ENCODE peak calls at places on chromosomes 11 and 22, in ten cellular contexts. L is left ventricle myocardium inferior, T is GM12865, O is astrocyte of the spinal cord, E is choroid plexus epithelial cell, X is cardiac fibroblast, Z is nephron progenitor cell, U is PC-3, Y is Calu3, A is neural crest cell. D is an unnamed sample.

GRCh38 chr11:68996376-68997123 is 15.8 kb upstream of the MRGPRD start:
- DNase-seq in L (no peak), T (no peak), O (no peak), E (no peak), X (no peak), Z (no peak), U (no peak), Y (no peak), A (no peak), D (no peak)

GRCh38 chr11:106088896-106089295 is 11.4 kb downstream of the AASDHPPT start:
- DNase-seq in L (no peak), T (no peak), O (peak), E (peak), X (peak), Z (no peak), U (peak), Y (no peak), A (no peak), D (no peak)

GRCh38 chr11:69883292-69884255 is 64.4 kb upstream of the FGF3 start:
- DNase-seq in L (no peak), T (no peak), O (no peak), E (no peak), X (no peak), Z (no peak), U (no peak), Y (no peak), A (no peak), D (no peak)

GRCh38 chr22:28942801-28943500 is 59.6 kb downstream of the ZNRF3 start:
- DNase-seq in L (no peak), T (no peak), O (no peak), E (no peak), X (no peak), Z (peak), U (no peak), Y (no peak), A (peak), D (no peak)

GRCh38 chr11:99452076-99452475 is 431.3 kb downstream of the CNTN5 start:
- DNase-seq in L (no peak), T (no peak), O (no peak), E (no peak), X (no peak), Z (no peak), U (no peak), Y (no peak), A (no peak), D (no peak)

GRCh38 chr11:62832346-62833234 is at the start of gene TEX54:
- DNase-seq in L (no peak), T (no peak), O (no peak), E (no peak), X (no peak), Z (no peak), U (no peak), Y (no peak), A (no peak), D (no peak)

GRCh38 chr11:60783911-60784310 is 1.2 kb upstream of the MS4A10 start:
- DNase-seq in L (no peak), T (no peak), O (no peak), E (no peak), X (no peak), Z (no peak), U (no peak), Y (no peak), A (no peak), D (no peak)

GRCh38 chr11:13216019-13217006 is 61.3 kb upstream of the BMAL1 start:
- DNase-seq in L (no peak), T (no peak), O (peak), E (peak), X (peak), Z (no peak), U (peak), Y (peak), A (no peak), D (peak)

GRCh38 chr22:19291218-19291579 is 320 bp downstream of the CLTCL1 start:
- DNase-seq in L (peak), T (peak), O (peak), E (no peak), X (peak), Z (peak), U (no peak), Y (peak), A (peak), D (no peak)

GRCh38 chr11:13091373-13091772 is 82.3 kb downstream of the RASSF10 start:
- DNase-seq in L (no peak), T (no peak), O (peak), E (peak), X (no peak), Z (no peak), U (peak), Y (no peak), A (no peak), D (no peak)

GRCh38 chr11:12110714-12111481 is 508 bp downstream of the MICAL2 start:
- DNase-seq in L (peak), T (no peak), O (peak), E (peak), X (peak), Z (peak), U (peak), Y (peak), A (no peak), D (peak)

GRCh38 chr11:88411265-88411664 is 73.7 kb upstream of the CTSC start:
- DNase-seq in L (no peak), T (no peak), O (peak), E (peak), X (no peak), Z (no peak), U (peak), Y (no peak), A (no peak), D (peak)

GRCh38 chr11:72578541-72578940 is 95.7 kb downstream of the PDE2A start:
- DNase-seq in L (no peak), T (no peak), O (no peak), E (no peak), X (no peak), Z (no peak), U (no peak), Y (no peak), A (no peak), D (no peak)

GRCh38 chr11:69745201-69745600 is 29.9 kb downstream of the FGF4 start:
- DNase-seq in L (no peak), T (no peak), O (no peak), E (no peak), X (no peak), Z (no peak), U (no peak), Y (no peak), A (no peak), D (no peak)

GRCh38 chr11:27201454-27202302 is 161.1 kb downstream of the BBOX1 start:
- DNase-seq in L (peak), T (no peak), O (peak), E (peak), X (peak), Z (peak), U (peak), Y (peak), A (no peak), D (peak)

GRCh38 chr11:105881027-105881426 is 141.0 kb downstream of the MSANTD4 start:
- DNase-seq in L (no peak), T (no peak), O (no peak), E (no peak), X (no peak), Z (no peak), U (no peak), Y (no peak), A (no peak), D (no peak)

GRCh38 chr22:48748113-48748859 is 1079.4 kb downstream of the BRD1 start:
- DNase-seq in L (no peak), T (no peak), O (no peak), E (no peak), X (no peak), Z (no peak), U (no peak), Y (no peak), A (no peak), D (no peak)

GRCh38 chr11:115334932-115335788 is 169.1 kb downstream of the CADM1 start:
- DNase-seq in L (no peak), T (peak), O (peak), E (peak), X (peak), Z (no peak), U (peak), Y (no peak), A (no peak), D (peak)

GRCh38 chr11:112280268-112281126 is 19.8 kb upstream of the PLET1 start:
- DNase-seq in L (peak), T (peak), O (peak), E (peak), X (peak), Z (peak), U (peak), Y (peak), A (peak), D (peak)

GRCh38 chr22:23789638-23790037 is 2.9 kb downstream of the SMARCB1 start:
- DNase-seq in L (no peak), T (no peak), O (no peak), E (no peak), X (no peak), Z (no peak), U (no peak), Y (no peak), A (no peak), D (no peak)

GRCh38 chr11:43790444-43790794 is 90.2 kb upstream of the ALKBH3 start:
- DNase-seq in L (no peak), T (no peak), O (no peak), E (peak), X (no peak), Z (no peak), U (peak), Y (no peak), A (no peak), D (no peak)

GRCh38 chr11:29153078-29153477 is 863.8 kb downstream of the KCNA4 start:
- DNase-seq in L (no peak), T (no peak), O (peak), E (peak), X (no peak), Z (no peak), U (no peak), Y (no peak), A (no peak), D (no peak)

GRCh38 chr11:66745356-66746235 is 16.6 kb upstream of the SPTBN2 start:
- DNase-seq in L (no peak), T (peak), O (no peak), E (no peak), X (no peak), Z (peak), U (peak), Y (peak), A (no peak), D (no peak)

GRCh38 chr11:130629039-130629438 is 180.6 kb downstream of the ADAMTS15 start:
- DNase-seq in L (no peak), T (no peak), O (no peak), E (peak), X (no peak), Z (no peak), U (peak), Y (no peak), A (no peak), D (no peak)

GRCh38 chr22:42644422-42645340 is 4.3 kb upstream of the ATP5MGL start:
- DNase-seq in L (peak), T (no peak), O (peak), E (peak), X (peak), Z (no peak), U (no peak), Y (no peak), A (no peak), D (peak)

GRCh38 chr11:8757047-8757446 is 74.5 kb downstream of the RPL27A start:
- DNase-seq in L (no peak), T (no peak), O (peak), E (no peak), X (no peak), Z (no peak), U (peak), Y (no peak), A (no peak), D (no peak)

GRCh38 chr11:118853693-118854092 is 30.0 kb upstream of the CXCR5 start:
- DNase-seq in L (no peak), T (no peak), O (no peak), E (no peak), X (no peak), Z (no peak), U (no peak), Y (no peak), A (no peak), D (no peak)

GRCh38 chr11:113189909-113190667 is 124.3 kb upstream of the TTC12 start:
- DNase-seq in L (peak), T (no peak), O (peak), E (peak), X (peak), Z (no peak), U (peak), Y (no peak), A (no peak), D (peak)

GRCh38 chr11:118443590-118444218 is 7.4 kb downstream of the KMT2A start:
- DNase-seq in L (no peak), T (peak), O (no peak), E (no peak), X (no peak), Z (no peak), U (no peak), Y (no peak), A (no peak), D (no peak)

GRCh38 chr11:64447717-64448598 is 89.0 kb downstream of the RPS6KA4 start:
- DNase-seq in L (peak), T (peak), O (no peak), E (peak), X (peak), Z (peak), U (peak), Y (no peak), A (no peak), D (peak)

GRCh38 chr11:70496591-70497535 is 98.5 kb downstream of the CTTN start:
- DNase-seq in L (peak), T (no peak), O (no peak), E (no peak), X (no peak), Z (no peak), U (no peak), Y (no peak), A (no peak), D (no peak)

GRCh38 chr11:12455938-12456337 is 78.6 kb downstream of the PARVA start:
- DNase-seq in L (no peak), T (no peak), O (peak), E (peak), X (peak), Z (no peak), U (no peak), Y (no peak), A (no peak), D (no peak)

GRCh38 chr11:10004526-10005113 is 289.4 kb downstream of the SBF2 start:
- DNase-seq in L (no peak), T (no peak), O (no peak), E (no peak), X (no peak), Z (no peak), U (no peak), Y (no peak), A (no peak), D (no peak)

GRCh38 chr22:30044369-30044768 is 35.9 kb upstream of the HORMAD2 start:
- DNase-seq in L (no peak), T (no peak), O (peak), E (peak), X (peak), Z (no peak), U (peak), Y (peak), A (no peak), D (peak)

GRCh38 chr22:39308614-39309363 is 10.6 kb downstream of the RPL3 start:
- DNase-seq in L (no peak), T (no peak), O (peak), E (peak), X (peak), Z (no peak), U (peak), Y (peak), A (no peak), D (peak)

GRCh38 chr11:134958336-134958640 is 546.2 kb upstream of the B3GAT1 start:
- DNase-seq in L (no peak), T (no peak), O (no peak), E (no peak), X (no peak), Z (no peak), U (no peak), Y (no peak), A (no peak), D (no peak)
- TF ChIP-seq CTCF in L (no peak), T (no peak), O (no peak), E (no peak), X (no peak), Z (no peak), U (no peak), Y (no peak), A (no peak), D (no peak)

DNA sequence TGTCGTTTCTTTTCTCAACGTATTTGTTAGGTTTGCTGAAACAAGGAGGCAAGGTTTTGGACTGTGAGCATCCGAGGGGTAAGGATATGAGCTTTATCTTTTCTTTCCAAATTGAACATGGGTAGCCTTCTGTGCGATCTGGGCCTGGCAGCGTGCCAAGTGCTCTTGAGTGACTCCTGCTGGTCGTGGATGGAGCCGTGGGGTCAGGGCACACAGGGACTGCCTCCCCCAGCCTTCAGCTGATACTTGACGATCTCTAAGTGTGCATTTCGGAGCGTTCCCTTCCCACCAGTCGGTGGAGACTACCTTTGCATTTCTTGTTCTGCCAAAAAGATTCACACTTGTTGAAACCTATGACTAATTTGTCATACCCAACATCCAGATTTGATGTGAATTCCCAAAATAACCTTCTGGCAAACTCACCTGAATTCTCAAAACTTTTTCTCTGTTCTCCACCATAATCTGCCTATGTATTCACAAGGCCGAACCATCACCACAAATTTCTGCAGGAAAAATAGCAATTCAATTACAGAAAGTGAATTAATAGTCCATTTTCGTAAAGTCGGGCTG is 40.2 kb upstream of the CLMP start:
- DNase-seq in L (peak), T (peak), O (no peak), E (peak), X (peak), Z (peak), U (peak), Y (peak), A (peak), D (peak)
- TF ChIP-seq CTCF in L (peak), T (peak), O (peak), E (peak), X (peak), Z (peak), U (peak), Y (peak), A (peak), D (peak)

GRCh38 chr22:49769691-49770315 is 57.9 kb downstream of the BRD1 start:
- DNase-seq in L (peak), T (no peak), O (no peak), E (no peak), X (no peak), Z (no peak), U (no peak), Y (no peak), A (no peak), D (no peak)

GRCh38 chr22:49767355-49768062 is 60.2 kb downstream of the BRD1 start:
- DNase-seq in L (peak), T (peak), O (peak), E (peak), X (peak), Z (no peak), U (peak), Y (peak), A (no peak), D (peak)

GRCh38 chr22:49768961-49769690 is 58.5 kb downstream of the BRD1 start:
- DNase-seq in L (peak), T (no peak), O (no peak), E (peak), X (peak), Z (no peak), U (no peak), Y (no peak), A (no peak), D (peak)

GRCh38 chr22:49768077-49768476 is 59.6 kb downstream of the BRD1 start:
- DNase-seq in L (peak), T (no peak), O (no peak), E (no peak), X (no peak), Z (no peak), U (no peak), Y (no peak), A (no peak), D (no peak)

GRCh38 chr22:49768511-49768910 is 59.2 kb downstream of the BRD1 start:
- DNase-seq in L (peak), T (no peak), O (no peak), E (peak), X (peak), Z (no peak), U (no peak), Y (no peak), A (no peak), D (no peak)
- TF ChIP-seq CTCF in L (no peak), T (no peak), O (no peak), E (no peak), X (no peak), Z (no peak), U (no peak), Y (no peak), A (no peak), D (no peak)

DNA sequence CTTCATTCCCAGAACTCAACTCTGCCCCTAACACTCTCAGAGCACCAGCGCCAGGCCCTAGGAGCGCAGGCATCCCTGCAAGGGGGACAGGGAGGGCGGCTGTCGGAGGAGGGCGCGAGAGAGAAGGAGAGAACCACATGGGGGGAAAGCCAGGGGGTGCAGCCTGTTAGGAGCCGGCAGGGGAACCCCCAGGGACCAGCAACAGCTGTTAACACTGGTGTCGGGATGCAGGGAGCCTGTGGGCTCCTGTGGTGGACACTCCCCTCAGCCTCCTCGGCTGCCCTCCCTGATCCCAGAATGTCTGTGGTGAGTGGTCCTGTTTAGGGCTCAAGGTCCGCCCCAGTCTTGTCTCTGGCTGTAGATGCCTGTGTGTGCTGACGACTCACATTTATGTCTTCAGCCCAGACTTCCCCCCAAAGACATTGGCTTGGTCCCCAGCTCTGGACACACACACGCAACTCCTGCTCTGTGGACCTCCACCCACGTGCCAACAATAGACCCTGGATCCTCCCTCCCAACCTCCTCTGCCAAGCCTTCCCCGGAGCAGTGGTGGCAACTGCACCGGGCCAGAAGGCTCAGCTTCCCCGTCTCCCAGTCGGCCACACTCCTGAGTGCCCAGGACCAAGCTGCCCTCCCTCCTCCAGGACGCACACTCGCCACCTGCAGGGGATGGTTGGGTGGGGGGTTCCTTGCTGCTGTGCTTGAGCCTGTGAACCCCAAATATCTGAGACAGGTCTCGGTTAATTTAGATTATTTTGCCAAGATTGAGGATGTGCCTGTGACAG is 817 bp upstream of the IFITM5 start:
- DNase-seq in L (peak), T (no peak), O (no peak), E (peak), X (peak), Z (peak), U (no peak), Y (no peak), A (no peak), D (peak)
- TF ChIP-seq CTCF in L (no peak), T (no peak), O (no peak), E (peak), X (peak), Z (no peak), U (no peak), Y (no peak), A (no peak), D (peak)

GRCh38 chr11:132559371-132560036 is 972.8 kb downstream of the OPCML start:
- DNase-seq in L (no peak), T (no peak), O (no peak), E (peak), X (no peak), Z (no peak), U (no peak), Y (no peak), A (no peak), D (no peak)
- TF ChIP-seq CTCF in L (no peak), T (no peak), O (peak), E (peak), X (no peak), Z (no peak), U (no peak), Y (no peak), A (peak), D (no peak)

GRCh38 chr22:22462813-22463567 is 45.6 kb downstream of the ZNF280B start:
- DNase-seq in L (no peak), T (peak), O (no peak), E (peak), X (no peak), Z (no peak), U (peak), Y (no peak), A (no peak), D (no peak)
- TF ChIP-seq CTCF in L (no peak), T (no peak), O (peak), E (peak), X (peak), Z (no peak), U (peak), Y (no peak), A (peak), D (peak)